ENCODE peak calls at places on chromosome 6, in eight cellular contexts. X is aorta, J is GM12865, A is endothelial cell of umbilical vein, W is NB4, Y is psoas muscle, D is fibroblast of mammary gland, C is uterus. I is an unnamed sample.

GRCh38 chr6:23587582-23587981 is 538.4 kb upstream of the NRSN1 start:
- DNase-seq in X (no peak), D (no peak), W (no peak), A (no peak), Y (no peak), C (no peak), J (no peak), I (no peak)

GRCh38 chr6:160412993-160413392 is 64.8 kb downstream of the SLC22A3 start:
- DNase-seq in A (no peak), X (no peak), Y (no peak), C (no peak), D (no peak), W (no peak), J (no peak), I (no peak)

GRCh38 chr6:18101271-18101670 is 21.2 kb downstream of the NHLRC1 start:
- DNase-seq in A (no peak), D (peak), W (no peak), J (no peak), Y (no peak), C (no peak), X (no peak), I (peak)

GRCh38 chr6:30565772-30566171 is 5.5 kb upstream of the ABCF1 start:
- DNase-seq in X (no peak), J (no peak), C (no peak), D (no peak), Y (no peak), A (peak), W (no peak), I (no peak)

GRCh38 chr6:72987305-72987704 is 238.0 kb downstream of the KHDC1L start:
- DNase-seq in J (no peak), A (no peak), Y (no peak), D (no peak), W (peak), C (no peak), X (no peak), I (no peak)

GRCh38 chr6:170072246-170072645 is 218.6 kb downstream of the DLL1 start:
- DNase-seq in C (no peak), J (no peak), X (no peak), Y (no peak), D (no peak), W (no peak), A (no peak), I (no peak)

GRCh38 chr6:31401403-31401802 is 2.0 kb upstream of the MICA start:
- DNase-seq in X (peak), C (peak), Y (peak), J (peak), D (peak), W (peak), A (peak), I (peak)

GRCh38 chr6:142400495-142400894 is 98.7 kb downstream of the ADGRG6 start:
- DNase-seq in W (no peak), A (peak), Y (no peak), D (peak), J (no peak), X (no peak), C (no peak), I (no peak)

GRCh38 chr6:17101422-17102257 is at the start of gene STMND1:
- DNase-seq in J (peak), W (no peak), A (peak), X (peak), D (peak), Y (peak), C (peak), I (no peak)

GRCh38 chr6:158376650-158377081 is 64.4 kb downstream of the TULP4 start:
- DNase-seq in A (no peak), C (no peak), Y (peak), X (no peak), D (peak), W (no peak), J (no peak), I (peak)

GRCh38 chr6:13303668-13304017 is 24.7 kb downstream of the TBC1D7 start:
- DNase-seq in Y (peak), C (peak), X (peak), W (no peak), A (peak), J (peak), D (peak), I (no peak)

GRCh38 chr6:143823463-143824006 is 19.6 kb upstream of the LTV1 start:
- DNase-seq in J (no peak), A (peak), D (peak), Y (no peak), C (no peak), W (no peak), X (no peak), I (no peak)

GRCh38 chr6:111564482-111564945 is 41.2 kb downstream of the TRAF3IP2 start:
- DNase-seq in X (peak), D (peak), J (peak), C (peak), Y (peak), A (peak), W (peak), I (peak)

GRCh38 chr6:32852844-32853540 is 512 bp downstream of the TAP1 start:
- DNase-seq in X (peak), A (peak), C (peak), J (peak), D (peak), W (peak), Y (peak), I (no peak)

GRCh38 chr6:16769986-16770376 is 8.7 kb upstream of the ATXN1 start:
- DNase-seq in W (no peak), A (peak), Y (no peak), J (no peak), D (peak), X (no peak), C (no peak), I (no peak)

GRCh38 chr6:51951924-51952323 is 135.5 kb downstream of the PKHD1 start:
- DNase-seq in C (no peak), J (no peak), X (no peak), W (no peak), A (no peak), D (no peak), Y (no peak), I (no peak)

GRCh38 chr6:3625980-3626533 is 125.5 kb downstream of the PXDC1 start:
- DNase-seq in W (no peak), Y (no peak), D (no peak), J (no peak), A (no peak), X (no peak), C (no peak), I (no peak)

GRCh38 chr6:36120979-36121706 is 9.2 kb upstream of the MAPK13 start:
- DNase-seq in J (peak), X (peak), Y (peak), A (peak), D (peak), W (peak), C (peak), I (no peak)

GRCh38 chr6:157123245-157123644 is 200.1 kb downstream of the TMEM242 start:
- DNase-seq in Y (no peak), D (no peak), A (no peak), W (no peak), C (no peak), X (no peak), J (no peak), I (no peak)

GRCh38 chr6:111777357-111777756 is 95.9 kb downstream of the FYN start:
- DNase-seq in A (no peak), C (no peak), X (no peak), J (peak), D (no peak), Y (no peak), W (peak), I (no peak)

GRCh38 chr6:125748534-125749111 is 809 bp upstream of the HEY2 start:
- DNase-seq in W (peak), A (peak), J (no peak), D (peak), X (no peak), Y (no peak), C (no peak), I (no peak)

GRCh38 chr6:76706566-76706965 is 634.1 kb upstream of the IMPG1 start:
- DNase-seq in C (no peak), A (no peak), Y (no peak), W (no peak), X (no peak), J (no peak), D (no peak), I (no peak)

GRCh38 chr6:111642463-111643158 is 36.9 kb upstream of the TRAF3IP2 start:
- DNase-seq in W (peak), D (peak), J (peak), X (peak), Y (peak), A (peak), C (peak), I (no peak)

GRCh38 chr6:168194732-168195565 is 115.9 kb upstream of the FRMD1 start:
- DNase-seq in A (no peak), Y (no peak), D (no peak), W (no peak), X (no peak), C (peak), J (no peak), I (no peak)

GRCh38 chr6:56482525-56482924 is 160.2 kb downstream of the DST start:
- DNase-seq in D (no peak), C (no peak), Y (no peak), X (no peak), J (no peak), A (no peak), W (no peak), I (no peak)

GRCh38 chr6:18510644-18511033 is 123.5 kb downstream of the RNF144B start:
- DNase-seq in W (no peak), Y (no peak), C (no peak), J (no peak), X (no peak), A (no peak), D (no peak), I (no peak)

GRCh38 chr6:168127384-168127868 is 48.4 kb upstream of the FRMD1 start:
- DNase-seq in A (no peak), D (no peak), X (no peak), W (no peak), C (peak), J (no peak), Y (no peak), I (no peak)

GRCh38 chr6:33118525-33119123 is 42.8 kb downstream of the HLA-DPB1 start:
- DNase-seq in Y (no peak), C (no peak), X (no peak), W (peak), J (peak), A (peak), D (peak), I (peak)

GRCh38 chr6:16624631-16625299 is 136.5 kb downstream of the ATXN1 start:
- DNase-seq in X (no peak), D (peak), W (peak), J (no peak), Y (no peak), C (no peak), A (no peak), I (no peak)

GRCh38 chr6:18277181-18278006 is 13.1 kb upstream of the DEK start:
- DNase-seq in C (no peak), W (no peak), Y (peak), A (no peak), J (no peak), X (no peak), D (no peak), I (no peak)

GRCh38 chr6:41921712-41921998 is 356 bp downstream of the BYSL start:
- DNase-seq in W (no peak), A (no peak), D (no peak), J (no peak), X (no peak), Y (no peak), C (no peak), I (no peak)

GRCh38 chr6:142925575-142926110 is 19.3 kb downstream of the HIVEP2 start:
- DNase-seq in X (no peak), C (no peak), Y (no peak), J (no peak), W (no peak), A (peak), D (peak), I (peak)

DNA sequence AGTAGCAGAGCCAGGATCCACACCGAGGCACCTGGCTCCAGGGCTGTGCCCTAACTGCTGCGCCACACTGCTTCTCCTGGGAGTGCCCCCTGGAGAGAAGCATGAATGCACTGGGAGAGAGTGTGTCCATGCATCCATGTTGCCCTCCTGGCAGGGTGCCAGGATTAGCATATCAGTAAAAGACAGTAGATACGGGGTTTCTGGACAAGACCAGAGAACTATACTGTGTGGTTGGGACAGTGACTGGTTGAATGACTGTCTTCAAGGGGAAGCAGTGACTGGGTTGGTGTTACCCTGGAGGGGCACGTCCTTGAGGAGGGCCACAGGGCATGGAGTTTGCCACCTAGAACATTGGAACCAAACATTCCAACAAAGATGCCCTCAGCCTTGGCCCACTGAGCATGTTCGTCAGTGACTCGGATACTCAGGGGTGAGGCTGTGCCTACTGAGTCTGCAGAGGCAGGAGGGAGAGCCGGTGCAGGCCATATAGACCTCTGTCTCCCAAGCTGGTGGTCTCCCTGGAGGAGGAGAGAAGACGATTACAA is 288.8 kb downstream of the CDC5L start:
- DNase-seq in Y (no peak), J (no peak), W (no peak), X (no peak), C (no peak), A (no peak), D (no peak), I (no peak)
- H3K4me3 ChIP-seq in Y (no peak), J (no peak), W (no peak), X (no peak), C (no peak), A (no peak), D (no peak), I (no peak)

GRCh38 chr6:1554881-1555569 is 54.7 kb upstream of the FOXC1 start:
- DNase-seq in Y (peak), A (peak), X (peak), C (peak), W (peak), D (peak), J (peak), I (no peak)

GRCh38 chr6:1552296-1552761 is 57.4 kb upstream of the FOXC1 start:
- DNase-seq in J (peak), Y (no peak), X (no peak), A (peak), W (peak), D (peak), C (no peak), I (no peak)

GRCh38 chr6:1551236-1551635 is 58.5 kb upstream of the FOXC1 start:
- DNase-seq in C (no peak), Y (no peak), W (peak), A (no peak), X (no peak), J (no peak), D (no peak), I (no peak)

GRCh38 chr6:1554241-1554880 is 55.4 kb upstream of the FOXC1 start:
- DNase-seq in W (peak), J (peak), X (no peak), A (no peak), Y (no peak), C (no peak), D (no peak), I (no peak)

DNA sequence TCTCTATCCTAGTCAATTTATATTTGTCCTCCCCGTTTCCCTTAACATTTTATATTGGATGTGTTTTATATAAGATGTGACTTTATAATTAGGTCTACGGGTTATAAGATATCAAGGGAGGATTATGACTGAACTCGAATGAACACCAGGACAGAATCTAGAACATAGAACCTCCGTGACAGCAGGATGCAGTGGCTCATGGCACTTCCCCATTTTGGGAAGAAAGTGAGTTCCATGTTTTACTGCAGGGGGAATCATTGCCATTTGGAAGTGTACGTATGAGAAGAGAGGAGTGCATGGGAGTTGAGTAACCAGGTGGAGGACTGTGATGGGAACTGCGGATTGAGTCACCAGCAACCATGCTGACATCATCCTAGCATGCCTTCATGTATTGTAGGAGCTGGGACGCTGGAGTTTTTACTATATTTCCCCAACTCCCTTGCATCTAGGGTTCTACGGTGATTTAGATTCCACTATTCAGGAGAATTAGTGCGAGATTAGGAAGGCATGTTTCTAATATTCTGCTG is 56.1 kb upstream of the FOXC1 start:
- DNase-seq in Y (no peak), W (peak), A (no peak), J (no peak), C (no peak), D (peak), X (no peak), I (no peak)
- H3K4me3 ChIP-seq in Y (peak), W (peak), A (no peak), J (no peak), C (no peak), D (no peak), X (peak), I (no peak)

GRCh38 chr6:38047562-38047961 is 228.0 kb downstream of the ZFAND3 start:
- DNase-seq in W (no peak), D (no peak), A (no peak), X (no peak), Y (no peak), C (no peak), J (no peak), I (no peak)

GRCh38 chr6:38040254-38040653 is 220.7 kb downstream of the ZFAND3 start:
- DNase-seq in W (no peak), D (no peak), C (no peak), A (no peak), J (no peak), X (no peak), Y (no peak), I (no peak)

GRCh38 chr6:38043259-38043753 is 223.8 kb downstream of the ZFAND3 start:
- DNase-seq in C (no peak), A (no peak), D (no peak), J (no peak), Y (no peak), X (no peak), W (no peak), I (no peak)

DNA sequence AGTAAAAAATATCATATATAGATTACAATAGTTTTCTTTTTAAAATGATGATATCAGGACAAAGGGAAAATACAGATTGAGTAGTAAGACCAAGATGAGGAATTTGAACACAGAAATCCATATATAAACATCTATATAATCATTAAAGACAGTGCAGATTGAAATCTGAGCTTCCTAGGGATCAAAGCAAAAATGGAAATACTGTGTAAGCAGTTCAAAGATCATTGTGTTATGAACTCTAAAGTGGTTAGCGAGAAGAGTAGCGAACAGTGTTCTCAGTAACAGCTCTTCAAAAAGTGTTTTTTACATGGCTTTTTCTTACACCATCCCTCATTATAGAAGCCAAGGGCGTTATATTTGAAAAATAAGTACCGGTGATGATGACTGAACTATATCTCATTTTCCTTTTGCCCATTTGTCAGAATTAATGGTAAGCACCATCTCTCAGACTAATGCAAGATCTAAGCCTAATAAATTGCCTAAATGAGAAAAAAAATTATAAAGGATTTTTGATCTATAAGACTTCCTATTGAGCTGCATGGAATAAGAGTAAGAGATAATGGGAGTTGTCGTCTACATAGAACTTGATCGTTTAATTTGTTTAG is 226.3 kb downstream of the ZFAND3 start:
- DNase-seq in X (no peak), C (no peak), A (no peak), J (no peak), W (no peak), Y (no peak), D (no peak), I (no peak)
- H3K4me3 ChIP-seq in X (no peak), C (no peak), A (no peak), J (no peak), W (no peak), Y (no peak), D (no peak), I (no peak)

DNA sequence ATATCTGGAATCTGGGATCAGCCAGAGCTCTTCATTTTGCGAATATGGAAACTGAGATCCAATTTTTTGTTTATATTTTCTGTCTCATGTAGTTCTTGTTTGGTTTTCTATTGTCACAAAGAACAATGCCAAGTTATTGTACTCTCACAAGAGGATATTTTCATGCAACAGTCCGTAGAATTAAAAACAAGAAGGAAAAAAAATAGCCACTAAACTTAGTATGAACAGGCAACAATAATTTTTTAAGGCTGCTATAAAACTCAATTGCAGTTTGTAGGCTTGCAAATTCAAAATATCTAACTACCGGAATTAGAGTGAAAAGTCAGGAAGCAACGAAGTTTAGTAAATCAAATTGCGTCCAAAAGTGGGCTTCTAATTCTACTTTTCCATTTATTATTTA is 1.2 kb downstream of the POPDC3 start:
- DNase-seq in C (no peak), A (no peak), J (no peak), D (no peak), W (no peak), X (no peak), Y (no peak), I (no peak)
- H3K4me3 ChIP-seq in C (no peak), A (no peak), J (no peak), D (peak), W (peak), X (no peak), Y (peak), I (peak)

I was measured in skeletal muscle cell.